ENCODE peak calls at places on chromosomes 2 and 18, in six cellular contexts. G is fibroblast of lung, Q is neural progenitor cell, Z is IMR-90, F is GM06990, D is bronchial epithelial cell. N is an unnamed sample.
A peak's percentile ranks its signal among the peaks of the same experiment; 100 is the strongest.

GRCh38 chr2:47016172-47016913 is 100.7 kb upstream of the MCFD2 start:
- DNase-seq in G (peak; percentile 97), Q (peak; percentile 51), Z (peak; percentile 98), F (no peak), D (peak; percentile 81), N (no peak)

GRCh38 chr2:201151127-201152074 is 31.5 kb upstream of the CASP10 start:
- DNase-seq in G (peak; percentile 93), Q (no peak), Z (peak; percentile 93), F (peak; percentile 48), D (peak; percentile 94), N (no peak)

GRCh38 chr2:169741-170140 is 94.1 kb downstream of the SH3YL1 start:
- DNase-seq in G (no peak), Q (no peak), Z (no peak), F (no peak), D (no peak), N (no peak)

GRCh38 chr2:33583194-33583938 is 15.7 kb downstream of the FAM98A start:
- DNase-seq in G (no peak), Q (peak; percentile 53), Z (peak; percentile 52), F (peak; percentile 33), D (peak; percentile 13), N (peak; percentile 16)

GRCh38 chr2:138079976-138080375 is 115.7 kb downstream of the HNMT start:
- DNase-seq in G (no peak), Q (no peak), Z (no peak), F (no peak), D (peak; percentile 40), N (no peak)

GRCh38 chr2:107303964-107304363 is 418.0 kb upstream of the ST6GAL2 start:
- DNase-seq in G (peak; percentile 1), Q (no peak), Z (no peak), F (no peak), D (no peak), N (no peak)

GRCh38 chr2:223979730-223980396 is 22.6 kb downstream of the MRPL44 start:
- DNase-seq in G (peak; percentile 67), Q (no peak), Z (peak; percentile 33), F (no peak), D (no peak), N (no peak)

GRCh38 chr2:32632089-32632488 is 4.2 kb downstream of the TTC27 start:
- DNase-seq in G (peak; percentile 60), Q (no peak), Z (peak; percentile 63), F (no peak), D (peak; percentile 30), N (no peak)

GRCh38 chr2:235612551-235612950 is 118.7 kb downstream of the AGAP1 start:
- DNase-seq in G (no peak), Q (no peak), Z (no peak), F (no peak), D (no peak), N (no peak)

GRCh38 chr2:169860149-169860548 is 32.9 kb downstream of the UBR3 start:
- DNase-seq in G (no peak), Q (no peak), Z (no peak), F (no peak), D (no peak), N (no peak)

GRCh38 chr18:70044626-70045025 is 97.0 kb upstream of the CD226 start:
- DNase-seq in G (peak; percentile 99), Q (no peak), Z (peak; percentile 98), F (no peak), D (peak; percentile 100), N (no peak)

GRCh38 chr2:241987726-241988125 is 118.2 kb downstream of the RTP5 start:
- DNase-seq in G (no peak), Q (no peak), Z (no peak), F (no peak), D (no peak), N (no peak)

GRCh38 chr2:206723288-206723687 is 5.1 kb upstream of the DYTN start:
- DNase-seq in G (no peak), Q (no peak), Z (no peak), F (no peak), D (no peak), N (no peak)

GRCh38 chr18:13793819-13794218 is 30.1 kb upstream of the MC5R start:
- DNase-seq in G (no peak), Q (no peak), Z (no peak), F (no peak), D (no peak), N (no peak)

GRCh38 chr2:145221511-145221910 is 701.6 kb upstream of the ZEB2 start:
- DNase-seq in G (peak; percentile 29), Q (no peak), Z (no peak), F (no peak), D (no peak), N (no peak)

GRCh38 chr2:122831644-122832043 is 1076.2 kb downstream of the TSN start:
- DNase-seq in G (no peak), Q (no peak), Z (no peak), F (no peak), D (no peak), N (no peak)

GRCh38 chr2:200239216-200239615 is 67.3 kb upstream of the SPATS2L start:
- DNase-seq in G (peak; percentile 62), Q (no peak), Z (no peak), F (no peak), D (no peak), N (no peak)

GRCh38 chr18:11149441-11150270 is at the start of gene PIEZO2:
- DNase-seq in G (peak; percentile 54), Q (peak; percentile 92), Z (peak; percentile 65), F (peak; percentile 95), D (no peak), N (peak; percentile 79)

GRCh38 chr2:66661253-66662173 is 226.6 kb downstream of the MEIS1 start:
- DNase-seq in G (no peak), Q (no peak), Z (no peak), F (no peak), D (no peak), N (no peak)

GRCh38 chr2:202215179-202215578 is 23.2 kb downstream of the SUMO1 start:
- DNase-seq in G (no peak), Q (no peak), Z (peak; percentile 84), F (no peak), D (no peak), N (no peak)

GRCh38 chr18:27223570-27224340 is 38.6 kb upstream of the CHST9 start:
- DNase-seq in G (no peak), Q (peak; percentile 3), Z (no peak), F (no peak), D (peak; percentile 44), N (peak; percentile 33)

GRCh38 chr2:122999823-123000222 is 1025.3 kb upstream of the CNTNAP5 start:
- DNase-seq in G (no peak), Q (peak; percentile 75), Z (no peak), F (no peak), D (no peak), N (no peak)

GRCh38 chr2:67880291-67880761 is 182.5 kb downstream of the C1D start:
- DNase-seq in G (peak; percentile 69), Q (peak; percentile 33), Z (peak; percentile 16), F (no peak), D (no peak), N (no peak)

GRCh38 chr2:20453087-20453486 is 6.2 kb downstream of the RHOB start:
- DNase-seq in G (no peak), Q (no peak), Z (no peak), F (no peak), D (no peak), N (no peak)

GRCh38 chr2:136057023-136057801 is 60.7 kb downstream of the CXCR4 start:
- DNase-seq in G (no peak), Q (no peak), Z (no peak), F (peak; percentile 60), D (no peak), N (no peak)

GRCh38 chr2:200476836-200477235 is 33.0 kb downstream of the KCTD18 start:
- DNase-seq in G (no peak), Q (no peak), Z (no peak), F (no peak), D (no peak), N (no peak)

GRCh38 chr2:46821600-46821999 is 94.0 kb downstream of the MCFD2 start:
- DNase-seq in G (no peak), Q (no peak), Z (no peak), F (no peak), D (no peak), N (no peak)

GRCh38 chr2:207048421-207048820 is 109.1 kb downstream of the CPO start:
- DNase-seq in G (peak; percentile 62), Q (no peak), Z (peak; percentile 12), F (no peak), D (no peak), N (no peak)

GRCh38 chr2:20355131-20355530 is 4.5 kb upstream of the PUM2 start:
- DNase-seq in G (peak; percentile 82), Q (no peak), Z (peak; percentile 55), F (no peak), D (peak; percentile 44), N (no peak)

GRCh38 chr18:44837491-44838185 is 156.9 kb downstream of the SETBP1 start:
- DNase-seq in G (no peak), Q (no peak), Z (peak; percentile 7), F (no peak), D (no peak), N (no peak)

GRCh38 chr2:49146412-49146811 is 7.9 kb downstream of the FSHR start:
- DNase-seq in G (no peak), Q (peak; percentile 11), Z (no peak), F (no peak), D (no peak), N (no peak)

GRCh38 chr2:109208951-109209335 is 79.9 kb downstream of the SH3RF3 start:
- DNase-seq in G (no peak), Q (no peak), Z (no peak), F (no peak), D (no peak), N (no peak)

GRCh38 chr2:109207201-109207600 is 78.2 kb downstream of the SH3RF3 start:
- DNase-seq in G (no peak), Q (no peak), Z (no peak), F (no peak), D (no peak), N (no peak)

GRCh38 chr2:109209412-109209811 is 80.4 kb downstream of the SH3RF3 start:
- DNase-seq in G (peak; percentile 87), Q (no peak), Z (peak; percentile 89), F (no peak), D (peak; percentile 81), N (no peak)

GRCh38 chr2:109209941-109210340 is 80.9 kb downstream of the SH3RF3 start:
- DNase-seq in G (peak; percentile 39), Q (no peak), Z (no peak), F (no peak), D (no peak), N (no peak)

GRCh38 chr2:109208071-109208950 is 79.3 kb downstream of the SH3RF3 start:
- DNase-seq in G (peak; percentile 51), Q (no peak), Z (peak; percentile 92), F (no peak), D (no peak), N (no peak)
- TF ChIP-seq CTCF in G (no peak), Q (peak; percentile 26), Z (no peak), F (peak; percentile 20), D (no peak), N (no peak)

GRCh38 chr2:111919794-111920608 is 21.6 kb downstream of the MERTK start:
- DNase-seq in G (no peak), Q (no peak), Z (no peak), F (no peak), D (no peak), N (no peak)
- TF ChIP-seq CTCF in G (no peak), Q (no peak), Z (no peak), F (no peak), D (no peak), N (no peak)

GRCh38 chr2:185208261-185208660 is 530.3 kb upstream of the FSIP2 start:
- DNase-seq in G (peak; percentile 34), Q (peak; percentile 75), Z (no peak), F (no peak), D (peak; percentile 49), N (peak; percentile 26)
- TF ChIP-seq CTCF in G (peak; percentile 21), Q (peak; percentile 84), Z (no peak), F (peak; percentile 49), D (peak; percentile 44), N (peak; percentile 73)

GRCh38 chr2:175203621-175204496 is 22.3 kb upstream of the ATP5MC3 start:
- DNase-seq in G (peak; percentile 35), Q (peak; percentile 80), Z (peak; percentile 47), F (no peak), D (peak; percentile 40), N (peak; percentile 58)
- TF ChIP-seq CTCF in G (peak; percentile 75), Q (peak; percentile 64), Z (peak; percentile 65), F (peak; percentile 66), D (peak; percentile 60), N (peak; percentile 65)